ENCODE peak calls at places on chromosome 21, in five cellular contexts. G is dorsolateral prefrontal cortex, A is coronary artery, O is GM12865, K is cardiac fibroblast. I is an unnamed sample.
A peak's percentile ranks its signal among the peaks of the same experiment; 100 is the strongest.

GRCh38 chr21:35050348-35051286 is 1.5 kb upstream of the RUNX1 start:
- DNase-seq in O (peak; percentile 68), A (no peak), G (no peak), K (no peak), I (no peak)

GRCh38 chr21:32956257-32956656 is 69.5 kb upstream of the OLIG2 start:
- DNase-seq in A (no peak), O (no peak), G (no peak), K (no peak), I (no peak)

GRCh38 chr21:39051561-39051949 is 131.7 kb downstream of the PSMG1 start:
- DNase-seq in G (no peak), A (no peak), K (no peak), O (no peak), I (peak; percentile 3)

GRCh38 chr21:39525129-39525528 is 73.4 kb downstream of the SH3BGR start:
- DNase-seq in A (no peak), O (no peak), K (no peak), G (no peak), I (no peak)

GRCh38 chr21:31688603-31689368 is 29.3 kb downstream of the SOD1 start:
- DNase-seq in G (no peak), K (no peak), A (no peak), O (no peak), I (no peak)

GRCh38 chr21:25421327-25422028 is 185.8 kb downstream of the MRPL39 start:
- DNase-seq in G (no peak), A (no peak), O (peak; percentile 95), K (peak; percentile 48), I (peak; percentile 8)

GRCh38 chr21:16309250-16309971 is 579.6 kb downstream of the USP25 start:
- DNase-seq in G (peak; percentile 19), A (no peak), K (no peak), O (no peak), I (no peak)

GRCh38 chr21:38669186-38669585 is 136.5 kb upstream of the ETS2 start:
- DNase-seq in A (no peak), O (peak; percentile 23), K (peak; percentile 59), G (no peak), I (no peak)

GRCh38 chr21:16454371-16454770 is 724.6 kb downstream of the USP25 start:
- DNase-seq in K (peak; percentile 53), A (no peak), O (no peak), G (no peak), I (no peak)

GRCh38 chr21:21137986-21138385 is 139.8 kb downstream of the NCAM2 start:
- DNase-seq in G (no peak), O (no peak), K (peak; percentile 45), A (no peak), I (no peak)

DNA sequence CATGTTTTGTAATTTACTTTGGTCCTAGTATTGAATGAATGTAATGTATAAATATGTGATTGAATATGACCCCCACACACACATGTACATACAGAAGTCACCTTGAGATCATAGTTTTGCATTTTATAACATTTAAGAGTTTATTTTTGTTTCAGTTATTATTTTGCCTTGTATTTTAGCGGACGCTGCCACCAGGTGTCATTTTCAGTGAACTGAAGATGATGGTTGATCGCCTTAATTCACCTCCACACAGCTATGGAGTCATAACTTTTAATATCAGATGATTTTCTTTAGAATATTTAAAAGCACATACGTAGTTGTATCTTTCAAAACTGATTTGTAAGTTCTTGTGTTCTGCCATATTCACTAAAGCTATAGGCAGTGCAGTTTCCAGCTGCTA is 130.4 kb downstream of the DYRK1A start:
- DNase-seq in G (no peak), K (peak; percentile 36), A (no peak), O (no peak), I (no peak)
- TF ChIP-seq CTCF in G (no peak), K (peak; percentile 27), A (no peak), O (no peak), I (peak; percentile 6)

GRCh38 chr21:41975391-41976272 is 21.8 kb upstream of the C2CD2 start:
- DNase-seq in G (no peak), O (no peak), K (no peak), A (peak; percentile 66), I (no peak)

GRCh38 chr21:41974752-41975053 is 20.9 kb upstream of the C2CD2 start:
- DNase-seq in K (no peak), G (no peak), O (no peak), A (peak; percentile 61), I (no peak)

GRCh38 chr21:41972511-41973205 is 18.8 kb upstream of the C2CD2 start:
- DNase-seq in A (no peak), O (no peak), K (no peak), G (no peak), I (no peak)

GRCh38 chr21:41973427-41973831 is 19.6 kb upstream of the C2CD2 start:
- DNase-seq in O (no peak), A (peak; percentile 54), K (no peak), G (no peak), I (no peak)

DNA sequence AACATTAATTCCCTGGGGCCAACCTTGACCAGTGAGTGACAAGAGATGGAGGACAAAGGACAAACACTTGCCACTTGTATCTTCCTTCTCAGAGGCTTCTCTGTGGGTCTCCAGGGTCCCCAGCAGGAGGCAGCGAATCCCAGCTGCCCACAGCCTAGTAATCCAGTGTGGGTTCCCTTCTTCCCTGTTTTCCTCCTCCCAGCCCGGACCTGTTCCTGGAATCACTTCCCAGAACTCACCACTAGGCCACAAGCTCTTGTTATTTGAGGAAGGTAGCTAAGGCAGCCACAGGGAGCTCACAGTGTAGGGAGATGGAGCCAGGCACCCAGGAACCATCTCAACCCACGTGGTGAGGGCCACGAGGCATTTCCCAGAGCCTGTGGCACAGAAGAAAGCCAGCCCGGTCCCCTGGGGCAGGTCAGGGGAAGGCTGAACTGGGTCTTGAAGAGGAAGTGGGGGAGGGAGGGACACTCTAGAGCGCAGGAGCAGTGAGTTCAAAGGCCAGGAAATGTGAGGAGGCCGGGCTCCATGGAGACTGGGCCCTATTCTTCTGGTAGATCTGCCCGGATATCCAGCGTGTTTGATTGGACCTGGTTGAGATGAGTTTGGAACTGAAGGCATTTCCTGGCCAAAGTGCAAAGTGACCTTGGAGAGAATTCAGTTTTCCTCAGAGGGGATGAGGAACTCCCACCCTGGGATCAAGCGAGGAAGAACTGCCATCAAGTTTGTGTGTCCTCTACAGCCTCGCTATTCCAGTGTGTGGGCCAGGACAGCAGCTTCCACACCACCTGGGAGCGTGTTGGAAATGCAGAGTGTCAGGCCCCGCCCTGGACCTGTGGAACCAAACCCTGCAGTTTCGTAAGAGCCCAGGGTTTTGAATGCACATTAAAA is 20.3 kb upstream of the C2CD2 start:
- DNase-seq in G (no peak), A (peak; percentile 68), O (peak; percentile 77), K (no peak), I (no peak)
- TF ChIP-seq CTCF in G (no peak), A (no peak), O (no peak), K (no peak), I (no peak)

DNA sequence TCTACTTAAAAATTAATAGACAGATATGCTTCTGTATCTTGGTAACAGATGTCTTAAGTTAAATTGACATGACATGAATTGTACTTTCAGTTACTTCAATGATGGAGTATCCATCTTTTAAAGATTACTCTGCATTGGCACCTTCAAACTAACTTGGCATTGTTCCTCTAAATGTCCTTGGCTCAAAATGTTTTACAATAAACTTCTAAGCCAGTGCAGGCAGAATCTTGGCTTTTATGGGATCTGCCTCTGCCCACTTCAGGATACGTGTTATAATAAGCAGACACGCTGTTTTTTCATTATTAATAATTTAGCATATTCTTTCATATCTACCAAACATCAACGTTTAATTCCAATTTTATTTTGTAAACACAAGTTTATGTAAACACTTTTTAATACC is 873.4 kb upstream of the ADAMTS5 start:
- DNase-seq in K (no peak), G (no peak), A (no peak), O (no peak), I (no peak)
- TF ChIP-seq CTCF in K (no peak), G (no peak), A (no peak), O (no peak), I (no peak)

GRCh38 chr21:45926281-45926680 is 55.3 kb upstream of the COL6A1 start:
- DNase-seq in G (no peak), A (no peak), O (no peak), K (peak; percentile 16), I (no peak)
- TF ChIP-seq CTCF in G (no peak), A (no peak), O (no peak), K (peak; percentile 28), I (peak; percentile 7)

GRCh38 chr21:45102391-45102932 is 28.1 kb downstream of the ADARB1 start:
- DNase-seq in G (no peak), A (no peak), O (no peak), K (peak; percentile 85), I (peak; percentile 28)
- TF ChIP-seq CTCF in G (no peak), A (peak; percentile 12), O (peak; percentile 14), K (peak; percentile 36), I (peak; percentile 37)